ENCODE peak calls at places on chromosomes 1 and 21, in seven cellular contexts. A, E, S, D, N, M and G are unnamed samples.

GRCh38 chr21:16113052-16113715 is 383.4 kb downstream of the USP25 start:
- DNase-seq in A (no peak), E (peak), S (no peak), D (no peak), N (no peak), M (no peak), G (no peak)

GRCh38 chr1:39130297-39130696 is 74.2 kb upstream of the MACF1 start:
- DNase-seq in A (peak), E (peak), S (no peak), D (no peak), N (no peak), M (no peak), G (no peak)

GRCh38 chr1:167777253-167777618 is 55.5 kb downstream of the MPZL1 start:
- DNase-seq in A (no peak), E (no peak), S (no peak), D (no peak), N (no peak), M (no peak), G (no peak)

GRCh38 chr1:173195596-173196088 is 11.5 kb downstream of the TNFSF4 start:
- DNase-seq in A (no peak), E (peak), S (peak), D (no peak), N (no peak), M (no peak), G (peak)

GRCh38 chr1:17308593-17308992 is 596 bp downstream of the PADI4 start:
- DNase-seq in A (no peak), E (no peak), S (no peak), D (no peak), N (no peak), M (no peak), G (no peak)

GRCh38 chr1:211813590-211813989 is 17.0 kb downstream of the LPGAT1 start:
- DNase-seq in A (no peak), E (peak), S (no peak), D (peak), N (no peak), M (no peak), G (no peak)

GRCh38 chr1:112308716-112309115 is 87.3 kb upstream of the CTTNBP2NL start:
- DNase-seq in A (no peak), E (no peak), S (no peak), D (no peak), N (no peak), M (no peak), G (no peak)

GRCh38 chr1:170511066-170511465 is 20.9 kb upstream of the GORAB start:
- DNase-seq in A (no peak), E (no peak), S (no peak), D (no peak), N (no peak), M (no peak), G (no peak)

GRCh38 chr1:94654031-94654430 is 112.5 kb upstream of the F3 start:
- DNase-seq in A (peak), E (peak), S (no peak), D (no peak), N (no peak), M (no peak), G (no peak)

GRCh38 chr21:45524756-45525152 is 17.5 kb downstream of the SLC19A1 start:
- DNase-seq in A (no peak), E (no peak), S (no peak), D (no peak), N (no peak), M (peak), G (no peak)

GRCh38 chr1:151918156-151918555 is 8.8 kb upstream of the THEM4 start:
- DNase-seq in A (no peak), E (no peak), S (no peak), D (no peak), N (no peak), M (no peak), G (no peak)

GRCh38 chr1:201059401-201059800 is 35.9 kb upstream of the KIF21B start:
- DNase-seq in A (no peak), E (no peak), S (no peak), D (no peak), N (no peak), M (no peak), G (no peak)

GRCh38 chr1:171801395-171801990 is 20.0 kb downstream of the METTL13 start:
- DNase-seq in A (peak), E (peak), S (peak), D (no peak), N (no peak), M (no peak), G (peak)

GRCh38 chr1:225652726-225653462 is at the start of gene ENAH:
- DNase-seq in A (peak), E (peak), S (peak), D (no peak), N (no peak), M (peak), G (peak)